ENCODE peak calls at places on chromosome 17, in six cellular contexts. H is GM12892, C is A549, V is GM12878, W is tibial nerve, P is lower leg skin. D is an unnamed sample.

GRCh38 chr17:16512011-16512410 is 20.0 kb upstream of the LRRC75A start:
- DNase-seq in H (no peak), C (no peak), V (no peak), W (no peak), P (no peak), D (no peak)

GRCh38 chr17:58380207-58381123 is 28.5 kb upstream of the SUPT4H1 start:
- DNase-seq in H (no peak), C (no peak), V (no peak), W (no peak), P (no peak), D (no peak)

GRCh38 chr17:1484586-1485310 is 7.7 kb downstream of the MYO1C start:
- DNase-seq in H (peak), C (peak), V (peak), W (no peak), P (peak), D (peak)

GRCh38 chr17:19648475-19649406 is at the start of gene ALDH3A2:
- DNase-seq in H (peak), C (peak), V (peak), W (peak), P (peak), D (peak)

GRCh38 chr17:49121696-49122292 is 10.8 kb upstream of the B4GALNT2 start:
- DNase-seq in H (no peak), C (no peak), V (no peak), W (no peak), P (no peak), D (no peak)

GRCh38 chr17:33637534-33637933 is 344.4 kb upstream of the ASIC2 start:
- DNase-seq in H (no peak), C (no peak), V (no peak), W (no peak), P (no peak), D (no peak)

GRCh38 chr17:79833744-79834574 is 5.3 kb downstream of the CBX4 start:
- DNase-seq in H (no peak), C (no peak), V (no peak), W (no peak), P (no peak), D (no peak)

GRCh38 chr17:5422505-5422904 is 2.5 kb downstream of the RPAIN start:
- DNase-seq in H (no peak), C (peak), V (no peak), W (no peak), P (no peak), D (no peak)

GRCh38 chr17:12877953-12878669 is 88.8 kb downstream of the ARHGAP44 start:
- DNase-seq in H (no peak), C (no peak), V (no peak), W (no peak), P (no peak), D (no peak)

GRCh38 chr17:823501-823902 is 41.3 kb downstream of the MRM3 start:
- DNase-seq in H (no peak), C (no peak), V (peak), W (no peak), P (no peak), D (no peak)

GRCh38 chr17:27413295-27413694 is 43.0 kb upstream of the KSR1 start:
- DNase-seq in H (no peak), C (no peak), V (no peak), W (no peak), P (no peak), D (no peak)

GRCh38 chr17:76179496-76180467 is 38.7 kb upstream of the FOXJ1 start:
- DNase-seq in H (no peak), C (no peak), V (peak), W (no peak), P (no peak), D (no peak)

GRCh38 chr17:79944251-79944812 is 91.3 kb downstream of the TBC1D16 start:
- DNase-seq in H (no peak), C (no peak), V (no peak), W (no peak), P (peak), D (no peak)

GRCh38 chr17:77571562-77571981 is 386.9 kb upstream of the TNRC6C start:
- DNase-seq in H (no peak), C (no peak), V (no peak), W (no peak), P (no peak), D (no peak)

GRCh38 chr17:83195330-83196087 is 116.1 kb downstream of the METRNL start:
- DNase-seq in H (no peak), C (no peak), V (no peak), W (peak), P (peak), D (no peak)

GRCh38 chr17:78947235-78948153 is 22.3 kb upstream of the TIMP2 start:
- DNase-seq in H (no peak), C (no peak), V (no peak), W (no peak), P (no peak), D (no peak)

GRCh38 chr17:70268383-70268782 is 99.1 kb downstream of the KCNJ2 start:
- DNase-seq in H (no peak), C (no peak), V (no peak), W (no peak), P (no peak), D (no peak)

GRCh38 chr17:27376637-27377547 is 79.4 kb upstream of the KSR1 start:
- DNase-seq in H (no peak), C (no peak), V (no peak), W (no peak), P (peak), D (no peak)

GRCh38 chr17:39563476-39563875 is 44.2 kb downstream of the NEUROD2 start:
- DNase-seq in H (no peak), C (no peak), V (no peak), W (no peak), P (no peak), D (no peak)

GRCh38 chr17:66585472-66585871 is 249.4 kb upstream of the CACNG5 start:
- DNase-seq in H (no peak), C (no peak), V (no peak), W (no peak), P (no peak), D (no peak)

GRCh38 chr17:4970273-4970672 is 2.7 kb upstream of the SPAG7 start:
- DNase-seq in H (no peak), C (no peak), V (no peak), W (no peak), P (no peak), D (no peak)

GRCh38 chr17:79632432-79632735 is 21.5 kb upstream of the RBFOX3 start:
- DNase-seq in H (peak), C (no peak), V (no peak), W (no peak), P (peak), D (no peak)

GRCh38 chr17:56178203-56178602 is 24.9 kb downstream of the ANKFN1 start:
- DNase-seq in H (no peak), C (no peak), V (no peak), W (no peak), P (no peak), D (no peak)

GRCh38 chr17:42787266-42787665 is 6.9 kb downstream of the WNK4 start:
- DNase-seq in H (no peak), C (no peak), V (no peak), W (no peak), P (no peak), D (no peak)

GRCh38 chr17:9371019-9371418 is 204.6 kb downstream of the STX8 start:
- DNase-seq in H (no peak), C (peak), V (peak), W (no peak), P (no peak), D (no peak)

GRCh38 chr17:71762526-71762925 is 358.3 kb upstream of the SOX9 start:
- DNase-seq in H (no peak), C (no peak), V (no peak), W (no peak), P (no peak), D (no peak)

GRCh38 chr17:64357191-64357981 is 33.3 kb downstream of the PECAM1 start:
- DNase-seq in H (no peak), C (no peak), V (no peak), W (peak), P (peak), D (no peak)

GRCh38 chr17:41546819-41547218 is 18.7 kb upstream of the KRT19 start:
- DNase-seq in H (no peak), C (no peak), V (no peak), W (no peak), P (no peak), D (no peak)

GRCh38 chr17:41185001-41185400 is 290 bp upstream of the KRTAP4-1 start:
- DNase-seq in H (no peak), C (no peak), V (no peak), W (no peak), P (no peak), D (no peak)

GRCh38 chr17:18377437-18378204 is at the start of gene EVPLL:
- DNase-seq in H (no peak), C (peak), V (no peak), W (peak), P (peak), D (no peak)

GRCh38 chr17:79038545-79039135 is 14.7 kb downstream of the C1QTNF1 start:
- DNase-seq in H (peak), C (peak), V (no peak), W (peak), P (peak), D (no peak)

GRCh38 chr17:77859035-77859360 is 99.5 kb upstream of the TNRC6C start:
- DNase-seq in H (no peak), C (no peak), V (no peak), W (no peak), P (no peak), D (no peak)

GRCh38 chr17:63163158-63163520 is 197.1 kb downstream of the TANC2 start:
- DNase-seq in H (no peak), C (no peak), V (no peak), W (no peak), P (no peak), D (no peak)

GRCh38 chr17:49259663-49260010 is 29.1 kb upstream of the PHOSPHO1 start:
- DNase-seq in H (no peak), C (no peak), V (no peak), W (no peak), P (no peak), D (no peak)

GRCh38 chr17:38571833-38572274 is 33.9 kb downstream of the SRCIN1 start:
- DNase-seq in H (no peak), C (peak), V (no peak), W (no peak), P (no peak), D (no peak)

GRCh38 chr17:63701477-63702222 is 1.7 kb upstream of the LIMD2 start:
- DNase-seq in H (peak), C (no peak), V (no peak), W (no peak), P (no peak), D (peak)

DNA sequence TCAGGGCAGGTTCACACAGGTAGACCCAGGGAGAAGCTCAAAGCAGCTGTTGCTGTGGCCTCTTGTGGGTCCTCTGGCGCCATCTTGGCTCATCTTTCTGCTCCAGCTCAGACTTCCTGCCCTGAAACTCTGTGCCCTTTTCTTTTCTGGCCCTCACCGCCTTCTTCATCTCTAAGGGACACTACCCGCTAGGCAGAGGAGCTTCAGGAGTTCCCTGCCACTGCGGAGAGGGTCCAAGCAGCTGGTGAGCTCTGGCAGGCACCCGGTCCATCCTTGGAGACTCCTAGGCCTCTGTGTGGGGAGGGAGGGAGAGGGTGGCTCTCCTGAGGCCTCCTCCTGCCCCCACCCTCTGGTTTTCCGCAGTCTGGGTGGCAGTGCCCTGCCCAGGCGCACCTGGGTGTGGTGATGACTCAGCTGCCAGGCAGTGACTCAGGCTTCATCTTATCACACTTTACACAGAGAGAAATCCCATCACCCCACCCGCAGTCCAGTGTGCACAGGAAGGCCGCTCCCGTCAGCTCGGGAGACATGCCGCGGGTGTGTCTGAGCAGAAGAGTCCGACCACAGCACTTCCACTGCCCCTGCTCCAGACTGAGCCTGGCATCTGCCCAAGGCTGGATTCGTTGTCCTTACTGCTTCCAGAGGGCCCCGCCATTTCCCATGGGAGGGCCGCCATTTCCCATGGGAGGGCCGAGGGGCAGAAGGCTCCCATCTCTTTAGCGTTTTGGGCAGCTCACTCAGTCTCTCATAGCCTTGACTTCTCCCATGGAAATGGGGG is 7.3 kb downstream of the NT5C start:
- DNase-seq in H (no peak), C (peak), V (no peak), W (no peak), P (peak), D (no peak)
- TF ChIP-seq POLR2A in H (no peak), C (peak), V (no peak), W (no peak), P (no peak), D (peak)

DNA sequence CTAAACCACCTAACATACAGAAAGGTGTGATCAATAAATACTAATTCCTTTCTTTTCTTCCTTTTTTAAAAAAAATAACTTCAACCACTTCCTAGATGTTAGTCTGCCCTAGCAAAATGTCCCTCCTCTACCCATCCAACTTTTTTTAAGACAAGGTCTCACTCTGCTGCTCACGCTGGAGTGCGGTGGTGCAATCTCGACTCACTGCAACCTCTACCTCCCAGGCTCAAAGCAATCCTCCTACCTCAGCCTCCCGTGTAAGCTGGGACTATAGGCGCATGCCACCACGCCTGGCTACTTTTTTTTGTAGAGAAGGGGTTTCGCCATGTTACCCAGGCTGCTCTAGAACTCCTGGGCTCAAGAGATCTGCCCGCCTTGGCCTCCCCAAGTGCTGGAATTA is 33.1 kb downstream of the KANSL1 start:
- DNase-seq in H (no peak), C (no peak), V (no peak), W (no peak), P (no peak), D (no peak)
- TF ChIP-seq POLR2A in H (no peak), C (no peak), V (no peak), W (no peak), P (no peak), D (no peak)

DNA sequence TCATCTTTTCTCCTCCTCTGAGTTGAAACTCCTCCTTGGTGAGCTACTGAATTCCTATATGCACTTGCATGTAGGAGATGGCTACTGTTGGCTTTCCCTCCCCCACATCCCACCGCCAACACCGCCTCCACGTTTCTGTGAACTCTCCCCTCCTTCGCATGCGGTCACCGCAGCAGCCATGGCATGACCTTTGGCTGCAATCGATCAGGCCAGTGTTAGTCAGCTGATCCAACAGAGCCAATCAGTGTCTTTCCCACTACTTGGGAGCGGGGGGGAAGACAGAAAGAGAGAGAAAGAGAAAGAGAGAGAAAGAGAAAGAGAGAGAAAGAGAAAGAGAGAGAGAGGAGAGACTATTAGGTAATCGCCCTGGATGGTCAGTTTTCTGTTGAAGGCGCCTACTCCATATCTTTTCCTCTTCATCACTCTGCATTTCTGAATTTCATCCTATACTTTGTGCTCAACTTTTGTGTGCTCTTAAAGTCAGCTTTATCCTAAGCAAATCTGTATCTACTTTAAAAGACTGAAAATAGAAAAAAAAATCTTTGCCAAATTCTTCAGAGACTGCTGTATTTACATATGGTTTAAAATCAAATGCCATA is 22.7 kb downstream of the ASGR1 start:
- DNase-seq in H (no peak), C (no peak), V (no peak), W (no peak), P (no peak), D (no peak)
- TF ChIP-seq POLR2A in H (no peak), C (no peak), V (no peak), W (no peak), P (no peak), D (no peak)

GRCh38 chr17:75131278-75132017 is at the start of gene NT5C:
- DNase-seq in H (peak), C (peak), V (no peak), W (peak), P (peak), D (peak)
- TF ChIP-seq POLR2A in H (peak), C (peak), V (peak), W (peak), P (no peak), D (peak)

DNA sequence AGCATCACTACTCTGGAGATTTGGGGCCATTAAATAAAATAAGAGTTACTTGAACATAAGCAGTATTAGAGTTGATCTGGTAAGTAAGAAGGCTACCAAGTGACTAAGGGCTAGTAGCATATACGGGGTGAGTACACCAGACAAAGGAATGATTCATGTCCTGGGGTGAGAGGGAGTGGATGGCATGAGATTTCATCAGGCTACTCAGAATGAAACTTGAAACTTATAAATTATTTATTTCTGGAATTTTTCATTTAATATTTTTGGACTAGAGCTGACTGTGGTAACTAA is 2.3 kb downstream of the SLFN5 start:
- DNase-seq in H (no peak), C (peak), V (no peak), W (no peak), P (no peak), D (no peak)
- TF ChIP-seq POLR2A in H (no peak), C (no peak), V (no peak), W (no peak), P (no peak), D (no peak)